ENCODE peak calls at places on chromosomes 12 and 14, in eight cellular contexts. L is A549; G is erythroblast; Z is iris pigment epithelial cell; U is NCI-H2107; X is NCI-H748 treated with DMSO at 0.1 percent for 48 hours; I is stimulated activated CD4-positive, alpha-beta T cell treated with anti-CD3 and anti-CD28 coated beads, Interleukin-4, amount 100 ng/mL, for 1 hour; W is T-helper 9 cell. F is an unnamed sample.

GRCh38 chr14:19799880-19800279 is 3.7 kb upstream of the OR4N2 start:
- DNase-seq in L (no peak), G (no peak), Z (no peak), U (no peak), X (no peak), I (no peak), W (no peak), F (no peak)

GRCh38 chr14:20662968-20663731 is 21.2 kb upstream of the RNASE4 start:
- DNase-seq in L (peak), G (peak), Z (peak), U (no peak), X (peak), I (peak), W (peak), F (peak)

GRCh38 chr14:20294636-20295035 is 11.1 kb downstream of the TTC5 start:
- DNase-seq in L (no peak), G (no peak), Z (no peak), U (no peak), X (no peak), I (no peak), W (no peak), F (no peak)

GRCh38 chr14:33676135-33676566 is 274.7 kb downstream of the EGLN3 start:
- DNase-seq in L (peak), G (peak), Z (peak), U (peak), X (peak), I (no peak), W (no peak), F (peak)

GRCh38 chr14:96238676-96239075 is 17.3 kb upstream of the BDKRB1 start:
- DNase-seq in L (no peak), G (no peak), Z (no peak), U (no peak), X (no peak), I (no peak), W (no peak), F (no peak)

GRCh38 chr14:35632276-35633071 is 98.5 kb downstream of the INSM2 start:
- DNase-seq in L (no peak), G (no peak), Z (peak), U (no peak), X (peak), I (no peak), W (no peak), F (no peak)

GRCh38 chr14:35347323-35348043 is 55.3 kb downstream of the PSMA6 start:
- DNase-seq in L (no peak), G (no peak), Z (no peak), U (no peak), X (peak), I (no peak), W (no peak), F (peak)

GRCh38 chr12:4417471-4417870 is 28.1 kb downstream of the FGF6 start:
- DNase-seq in L (no peak), G (no peak), Z (no peak), U (no peak), X (no peak), I (no peak), W (no peak), F (no peak)

GRCh38 chr14:102867826-102868580 is 54.5 kb upstream of the AMN start:
- DNase-seq in L (no peak), G (no peak), Z (no peak), U (no peak), X (no peak), I (no peak), W (no peak), F (no peak)

GRCh38 chr12:2352203-2352602 is 299.4 kb downstream of the CACNA1C start:
- DNase-seq in L (no peak), G (no peak), Z (no peak), U (no peak), X (no peak), I (no peak), W (no peak), F (no peak)

F was measured in sigmoid colon.